ENCODE peak calls at places on chromosomes 2 and 18, in four cellular contexts. One of them, this sample, is unnamed.

GRCh38 chr2:108215794-108216211 is 24.0 kb upstream of the SULT1C3 start:
- DNase-seq in GM12878: no peak
- DNase-seq in K562: no peak
- DNase-seq in IMR-90: peak
- DNase-seq in this sample: peak

GRCh38 chr2:98886066-98886554 is 49.9 kb downstream of the CRACDL start:
- DNase-seq in K562: no peak
- DNase-seq in IMR-90: no peak
- DNase-seq in GM12878: no peak
- DNase-seq in this sample: no peak

GRCh38 chr2:42964444-42965081 is 172.2 kb upstream of the HAAO start:
- DNase-seq in GM12878: no peak
- DNase-seq in IMR-90: peak
- DNase-seq in K562: no peak
- DNase-seq in this sample: no peak

GRCh38 chr2:15943914-15944313 is 3.6 kb downstream of the MYCN start:
- DNase-seq in GM12878: no peak
- DNase-seq in K562: no peak
- DNase-seq in IMR-90: no peak
- DNase-seq in this sample: no peak

GRCh38 chr18:55206941-55207340 is 247.7 kb upstream of the CCDC68 start:
- DNase-seq in K562: no peak
- DNase-seq in IMR-90: peak
- DNase-seq in GM12878: no peak
- DNase-seq in this sample: no peak

GRCh38 chr2:204180671-204181070 is 244.1 kb downstream of the ICOS start:
- DNase-seq in K562: no peak
- DNase-seq in IMR-90: no peak
- DNase-seq in GM12878: no peak
- DNase-seq in this sample: no peak

GRCh38 chr2:158043181-158043948 is 58.3 kb upstream of the UPP2 start:
- DNase-seq in GM12878: no peak
- DNase-seq in IMR-90: no peak
- DNase-seq in K562: no peak
- DNase-seq in this sample: no peak

GRCh38 chr2:30978854-30979253 is 159.4 kb downstream of the GALNT14 start:
- DNase-seq in K562: no peak
- DNase-seq in GM12878: no peak
- DNase-seq in IMR-90: no peak
- DNase-seq in this sample: no peak

GRCh38 chr2:42713920-42714319 is 50.0 kb downstream of the OXER1 start:
- DNase-seq in IMR-90: no peak
- DNase-seq in K562: no peak
- DNase-seq in GM12878: no peak
- DNase-seq in this sample: no peak

GRCh38 chr2:151975460-151976414 is 123.1 kb downstream of the CACNB4 start:
- DNase-seq in GM12878: no peak
- DNase-seq in K562: no peak
- DNase-seq in IMR-90: no peak
- DNase-seq in this sample: no peak

GRCh38 chr2:226451486-226451885 is 348.1 kb downstream of the IRS1 start:
- DNase-seq in K562: no peak
- DNase-seq in IMR-90: no peak
- DNase-seq in GM12878: no peak
- DNase-seq in this sample: no peak

GRCh38 chr18:57780318-57781127 is 22.6 kb downstream of the ATP8B1 start:
- DNase-seq in IMR-90: peak
- DNase-seq in K562: peak
- DNase-seq in GM12878: peak
- DNase-seq in this sample: peak

GRCh38 chr2:80351229-80351628 is 46.7 kb upstream of the LRRTM1 start:
- DNase-seq in IMR-90: no peak
- DNase-seq in K562: no peak
- DNase-seq in GM12878: no peak
- DNase-seq in this sample: no peak

GRCh38 chr2:134087371-134087921 is 166.4 kb upstream of the MGAT5 start:
- DNase-seq in GM12878: no peak
- DNase-seq in K562: no peak
- DNase-seq in IMR-90: no peak
- DNase-seq in this sample: no peak

GRCh38 chr2:128402921-128403670 is 84.4 kb upstream of the HS6ST1 start:
- DNase-seq in K562: no peak
- DNase-seq in IMR-90: no peak
- DNase-seq in GM12878: no peak
- DNase-seq in this sample: no peak

GRCh38 chr2:12861344-12861942 is 144.7 kb downstream of the TRIB2 start:
- DNase-seq in IMR-90: peak
- DNase-seq in GM12878: no peak
- DNase-seq in K562: no peak
- DNase-seq in this sample: no peak

GRCh38 chr2:196074631-196075030 is 6.0 kb upstream of the DNAH7 start:
- DNase-seq in K562: no peak
- DNase-seq in IMR-90: no peak
- DNase-seq in GM12878: no peak
- DNase-seq in this sample: no peak
- TF ChIP-seq ELK1 in K562: no peak
- TF ChIP-seq ELK1 in IMR-90: no peak
- TF ChIP-seq ELK1 in GM12878: no peak
- TF ChIP-seq ELK1 in this sample: no peak

GRCh38 chr2:161571051-161571429 is 53.2 kb upstream of the SLC4A10 start:
- DNase-seq in IMR-90: no peak
- DNase-seq in K562: no peak
- DNase-seq in GM12878: no peak
- DNase-seq in this sample: no peak

GRCh38 chr2:161580426-161580825 is 43.8 kb upstream of the SLC4A10 start:
- DNase-seq in IMR-90: no peak
- DNase-seq in GM12878: no peak
- DNase-seq in K562: no peak
- DNase-seq in this sample: no peak

GRCh38 chr2:161578998-161579397 is 45.2 kb upstream of the SLC4A10 start:
- DNase-seq in GM12878: no peak
- DNase-seq in IMR-90: no peak
- DNase-seq in K562: no peak
- DNase-seq in this sample: no peak

GRCh38 chr2:161580021-161580420 is 44.2 kb upstream of the SLC4A10 start:
- DNase-seq in IMR-90: no peak
- DNase-seq in K562: no peak
- DNase-seq in GM12878: no peak
- DNase-seq in this sample: no peak

GRCh38 chr2:161576421-161576820 is 47.8 kb upstream of the SLC4A10 start:
- DNase-seq in GM12878: no peak
- DNase-seq in IMR-90: no peak
- DNase-seq in K562: no peak
- DNase-seq in this sample: peak
- TF ChIP-seq ELK1 in GM12878: no peak
- TF ChIP-seq ELK1 in IMR-90: no peak
- TF ChIP-seq ELK1 in K562: no peak
- TF ChIP-seq ELK1 in this sample: no peak

GRCh38 chr18:23400918-23401317 is 52.2 kb upstream of the RIOK3 start:
- DNase-seq in K562: no peak
- DNase-seq in GM12878: no peak
- DNase-seq in IMR-90: no peak
- DNase-seq in this sample: no peak

GRCh38 chr18:23399067-23399466 is 54.0 kb upstream of the RIOK3 start:
- DNase-seq in GM12878: no peak
- DNase-seq in K562: no peak
- DNase-seq in IMR-90: no peak
- DNase-seq in this sample: no peak

GRCh38 chr18:23398401-23398800 is 54.7 kb upstream of the RIOK3 start:
- DNase-seq in IMR-90: no peak
- DNase-seq in GM12878: no peak
- DNase-seq in K562: no peak
- DNase-seq in this sample: no peak

GRCh38 chr18:23403310-23403709 is 49.8 kb upstream of the RIOK3 start:
- DNase-seq in GM12878: no peak
- DNase-seq in IMR-90: no peak
- DNase-seq in K562: no peak
- DNase-seq in this sample: no peak

DNA sequence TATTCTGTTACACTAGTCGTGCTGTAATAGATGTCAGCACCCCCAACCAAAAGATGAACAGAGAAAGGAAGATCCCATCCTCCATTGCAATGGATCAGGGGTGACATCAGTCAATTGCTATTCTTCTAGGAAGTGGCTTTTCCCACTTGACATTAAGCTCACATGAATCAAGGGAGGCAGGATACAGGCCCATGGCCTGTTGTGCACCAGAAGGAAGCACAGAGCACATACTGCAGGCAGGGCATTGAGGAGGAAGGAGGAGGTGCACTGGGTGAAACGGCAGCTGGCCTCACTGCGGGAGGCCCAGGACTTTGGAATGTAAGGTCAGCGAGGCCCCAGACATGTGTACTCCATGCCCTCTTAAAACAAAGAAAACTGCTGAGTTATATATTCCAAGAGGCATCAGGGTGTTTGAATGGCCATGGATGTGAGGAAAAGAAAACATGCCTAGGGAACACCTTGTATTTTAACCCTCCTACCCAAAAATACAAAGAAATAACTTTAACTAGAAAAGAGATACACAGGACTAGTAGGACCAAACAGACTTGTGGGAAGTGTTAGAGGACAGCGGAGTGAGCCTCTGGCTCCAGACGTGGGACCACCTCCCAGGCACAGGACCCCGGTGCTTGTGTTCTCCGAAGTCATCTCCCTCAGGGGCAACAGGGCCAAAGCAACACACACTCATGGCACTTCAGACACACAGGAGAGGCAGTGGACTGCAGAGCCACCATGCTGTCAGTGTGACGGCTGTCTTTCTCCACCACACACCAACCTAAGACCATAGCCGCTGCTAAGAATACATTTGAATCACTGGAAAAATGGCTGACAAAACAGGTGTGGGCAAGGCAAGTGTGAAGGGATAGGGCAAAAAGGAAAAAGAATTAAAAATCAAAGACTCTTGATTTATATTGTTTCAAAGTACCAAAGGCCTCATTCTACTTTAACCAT is 51.4 kb upstream of the RIOK3 start:
- DNase-seq in IMR-90: peak
- DNase-seq in K562: no peak
- DNase-seq in GM12878: no peak
- DNase-seq in this sample: no peak
- TF ChIP-seq ELK1 in IMR-90: no peak
- TF ChIP-seq ELK1 in K562: no peak
- TF ChIP-seq ELK1 in GM12878: no peak
- TF ChIP-seq ELK1 in this sample: no peak

GRCh38 chr2:137870682-137871081 is 93.6 kb upstream of the HNMT start:
- DNase-seq in K562: no peak
- DNase-seq in GM12878: no peak
- DNase-seq in IMR-90: no peak
- DNase-seq in this sample: no peak

GRCh38 chr2:137872577-137872976 is 91.7 kb upstream of the HNMT start:
- DNase-seq in K562: no peak
- DNase-seq in GM12878: no peak
- DNase-seq in IMR-90: no peak
- DNase-seq in this sample: no peak

GRCh38 chr2:137873860-137874259 is 90.4 kb upstream of the HNMT start:
- DNase-seq in IMR-90: no peak
- DNase-seq in K562: no peak
- DNase-seq in GM12878: no peak
- DNase-seq in this sample: no peak
- TF ChIP-seq ELK1 in IMR-90: no peak
- TF ChIP-seq ELK1 in K562: no peak
- TF ChIP-seq ELK1 in GM12878: no peak
- TF ChIP-seq ELK1 in this sample: no peak

This sample was measured in A549.